ENCODE peak calls at places on chromosomes 11 and 22, in ten cellular contexts. I is NCI-H1092; C is astrocyte of the cerebellum; W is AG08396; M is SHP77; G is T-helper 1 cell; V is stomach; A is activated gamma-delta T cell treated with Interleukin-2 at 50 U/mL for 16 hours; Y is activated CD8-positive, alpha-beta memory T cell treated with anti-CD3 and anti-CD28 coated beads for 1 hour; Q is chondrocyte. L is an unnamed sample.

GRCh38 chr22:43796567-43796966 is 15.5 kb downstream of the EFCAB6 start:
- DNase-seq in I (no peak), C (no peak), W (peak), M (no peak), G (no peak), V (no peak), A (no peak), Y (no peak), Q (no peak), L (no peak)

GRCh38 chr22:44024288-44024908 is at the start of gene PARVB:
- DNase-seq in I (no peak), C (no peak), W (peak), M (no peak), G (peak), V (no peak), A (no peak), Y (no peak), Q (no peak), L (peak)

GRCh38 chr11:65485820-65486219 is 13.0 kb upstream of the MALAT1 start:
- DNase-seq in I (no peak), C (no peak), W (no peak), M (no peak), G (no peak), V (no peak), A (no peak), Y (no peak), Q (no peak), L (no peak)

GRCh38 chr22:49964493-49965290 is 4.1 kb downstream of the PIM3 start:
- DNase-seq in I (no peak), C (no peak), W (no peak), M (no peak), G (peak), V (peak), A (no peak), Y (no peak), Q (peak), L (no peak)

GRCh38 chr11:30422828-30423648 is 100.1 kb downstream of the ARL14EP start:
- DNase-seq in I (no peak), C (no peak), W (no peak), M (no peak), G (no peak), V (peak), A (no peak), Y (no peak), Q (no peak), L (no peak)

GRCh38 chr11:83734120-83734519 is 448.0 kb upstream of the CCDC90B start:
- DNase-seq in I (no peak), C (no peak), W (no peak), M (no peak), G (no peak), V (no peak), A (no peak), Y (no peak), Q (no peak), L (no peak)

GRCh38 chr11:83156996-83157754 is at the start of gene PCF11:
- DNase-seq in I (no peak), C (no peak), W (peak), M (no peak), G (no peak), V (no peak), A (no peak), Y (peak), Q (no peak), L (no peak)

GRCh38 chr22:19721486-19722172 is 1.7 kb upstream of the GP1BB start:
- DNase-seq in I (no peak), C (no peak), W (no peak), M (no peak), G (no peak), V (no peak), A (no peak), Y (no peak), Q (no peak), L (no peak)

GRCh38 chr11:65571940-65572339 is 398 bp upstream of the FAM89B start:
- DNase-seq in I (peak), C (no peak), W (no peak), M (peak), G (no peak), V (peak), A (no peak), Y (no peak), Q (no peak), L (no peak)

GRCh38 chr11:112590778-112591177 is 330.1 kb upstream of the PLET1 start:
- DNase-seq in I (no peak), C (no peak), W (no peak), M (no peak), G (no peak), V (no peak), A (no peak), Y (no peak), Q (no peak), L (no peak)

GRCh38 chr22:17612057-17612456 is 16.5 kb downstream of the ATP6V1E1 start:
- DNase-seq in I (no peak), C (no peak), W (no peak), M (no peak), G (no peak), V (no peak), A (no peak), Y (no peak), Q (no peak), L (no peak)

GRCh38 chr22:37111156-37111717 is 1.7 kb upstream of the TMPRSS6 start:
- DNase-seq in I (no peak), C (no peak), W (no peak), M (no peak), G (no peak), V (no peak), A (no peak), Y (no peak), Q (no peak), L (no peak)

GRCh38 chr11:59429924-59430516 is 3.8 kb upstream of the OR5A2 start:
- DNase-seq in I (peak), C (peak), W (peak), M (peak), G (peak), V (no peak), A (peak), Y (no peak), Q (no peak), L (peak)

GRCh38 chr11:31956310-31956709 is 134.6 kb upstream of the RCN1 start:
- DNase-seq in I (no peak), C (no peak), W (no peak), M (no peak), G (no peak), V (no peak), A (no peak), Y (no peak), Q (no peak), L (no peak)

GRCh38 chr11:59542142-59542810 is 30.9 kb downstream of the OR4D9 start:
- DNase-seq in I (no peak), C (no peak), W (no peak), M (no peak), G (no peak), V (no peak), A (no peak), Y (no peak), Q (no peak), L (no peak)

GRCh38 chr22:21937821-21938070 is 14.9 kb downstream of the PPM1F start:
- DNase-seq in I (no peak), C (no peak), W (peak), M (no peak), G (no peak), V (no peak), A (no peak), Y (no peak), Q (no peak), L (no peak)

GRCh38 chr11:124150684-124151083 is 32.5 kb upstream of the OR10D3 start:
- DNase-seq in I (no peak), C (no peak), W (no peak), M (no peak), G (no peak), V (no peak), A (no peak), Y (no peak), Q (no peak), L (no peak)

GRCh38 chr11:68643576-68643975 is 40.8 kb upstream of the GAL start:
- DNase-seq in I (no peak), C (no peak), W (no peak), M (peak), G (no peak), V (no peak), A (no peak), Y (no peak), Q (no peak), L (no peak)

GRCh38 chr11:60777572-60777971 is 7.6 kb upstream of the MS4A10 start:
- DNase-seq in I (no peak), C (peak), W (peak), M (no peak), G (no peak), V (no peak), A (no peak), Y (no peak), Q (peak), L (no peak)

GRCh38 chr11:72814831-72815618 is 814 bp downstream of the ATG16L2 start:
- DNase-seq in I (peak), C (no peak), W (peak), M (peak), G (peak), V (no peak), A (peak), Y (no peak), Q (peak), L (no peak)

GRCh38 chr22:49011769-49012598 is 815.7 kb downstream of the BRD1 start:
- DNase-seq in I (no peak), C (no peak), W (no peak), M (no peak), G (no peak), V (peak), A (no peak), Y (no peak), Q (no peak), L (no peak)

GRCh38 chr22:17911312-17911705 is 113.1 kb downstream of the MICAL3 start:
- DNase-seq in I (no peak), C (no peak), W (no peak), M (no peak), G (no peak), V (no peak), A (no peak), Y (no peak), Q (no peak), L (no peak)

GRCh38 chr11:7882860-7883259 is 48.2 kb downstream of the OR10A6 start:
- DNase-seq in I (no peak), C (no peak), W (no peak), M (no peak), G (no peak), V (no peak), A (no peak), Y (no peak), Q (no peak), L (no peak)

GRCh38 chr11:73359930-73360742 is 16.1 kb upstream of the RELT start:
- DNase-seq in I (no peak), C (peak), W (peak), M (peak), G (no peak), V (no peak), A (peak), Y (no peak), Q (no peak), L (no peak)